ENCODE peak calls at places on chromosomes 16 and 17, in nine cellular contexts. E is K562, U is prostate gland, R is suprapubic skin, X is body of pancreas, D is tibial nerve, Q is GM12878, M is esophagus squamous epithelium, A is vagina. P is an unnamed sample.
A peak's percentile ranks its signal among the peaks of the same experiment; 100 is the strongest.

GRCh38 chr17:74853048-74853397 is 6.7 kb downstream of the GRIN2C start:
- DNase-seq in E (no peak), U (no peak), R (no peak), X (no peak), D (no peak), Q (no peak), M (no peak), A (no peak), P (no peak)

GRCh38 chr17:58997756-58998553 is 108.7 kb downstream of the TRIM37 start:
- DNase-seq in E (no peak), U (no peak), R (no peak), X (no peak), D (no peak), Q (no peak), M (no peak), A (no peak), P (no peak)

GRCh38 chr17:78376161-78376560 is 2.3 kb upstream of the PGS1 start:
- DNase-seq in E (no peak), U (no peak), R (no peak), X (no peak), D (no peak), Q (no peak), M (no peak), A (no peak), P (no peak)

GRCh38 chr16:86740817-86741799 is 162.8 kb downstream of the FOXL1 start:
- DNase-seq in E (no peak), U (no peak), R (no peak), X (no peak), D (peak; percentile 15), Q (no peak), M (no peak), A (no peak), P (no peak)

GRCh38 chr17:47946516-47946915 is 5.1 kb downstream of the PNPO start:
- DNase-seq in E (no peak), U (no peak), R (no peak), X (peak; percentile 39), D (no peak), Q (no peak), M (no peak), A (no peak), P (no peak)

GRCh38 chr17:82397449-82398335 is 20.5 kb upstream of the HEXD start:
- DNase-seq in E (no peak), U (no peak), R (no peak), X (no peak), D (no peak), Q (no peak), M (no peak), A (no peak), P (no peak)

GRCh38 chr16:71666928-71667707 is 41.1 kb downstream of the MARVELD3 start:
- DNase-seq in E (no peak), U (no peak), R (no peak), X (no peak), D (no peak), Q (no peak), M (no peak), A (no peak), P (no peak)

GRCh38 chr16:84854759-84855158 is 35.0 kb downstream of the CRISPLD2 start:
- DNase-seq in E (no peak), U (no peak), R (no peak), X (no peak), D (no peak), Q (no peak), M (no peak), A (no peak), P (no peak)

GRCh38 chr16:49651980-49652379 is 203.9 kb downstream of the ZNF423 start:
- DNase-seq in E (no peak), U (no peak), R (no peak), X (no peak), D (no peak), Q (no peak), M (no peak), A (no peak), P (no peak)

GRCh38 chr16:79055251-79055972 is 545.1 kb downstream of the MAF start:
- DNase-seq in E (no peak), U (no peak), R (no peak), X (no peak), D (no peak), Q (no peak), M (no peak), A (peak; percentile 27), P (no peak)

GRCh38 chr16:89079434-89079833 is 14.2 kb upstream of the ACSF3 start:
- DNase-seq in E (no peak), U (no peak), R (no peak), X (no peak), D (no peak), Q (no peak), M (no peak), A (no peak), P (no peak)

GRCh38 chr17:58991718-58992331 is 114.9 kb downstream of the TRIM37 start:
- DNase-seq in E (no peak), U (no peak), R (no peak), X (no peak), D (no peak), Q (peak; percentile 39), M (no peak), A (no peak), P (no peak)

GRCh38 chr17:31678431-31678830 is 180.6 kb downstream of the COPRS start:
- DNase-seq in E (no peak), U (no peak), R (peak; percentile 29), X (no peak), D (no peak), Q (no peak), M (no peak), A (peak; percentile 44), P (no peak)

GRCh38 chr17:41343031-41343430 is 7.6 kb downstream of the KRT33A start:
- DNase-seq in E (no peak), U (no peak), R (no peak), X (no peak), D (no peak), Q (no peak), M (no peak), A (no peak), P (no peak)

GRCh38 chr17:15340966-15341365 is 431 bp downstream of the TEKT3 start:
- DNase-seq in E (no peak), U (no peak), R (no peak), X (no peak), D (no peak), Q (no peak), M (no peak), A (no peak), P (no peak)

GRCh38 chr16:12293017-12293618 is 316.6 kb downstream of the SNX29 start:
- DNase-seq in E (peak; percentile 79), U (no peak), R (no peak), X (no peak), D (no peak), Q (no peak), M (no peak), A (no peak), P (peak; percentile 26)

GRCh38 chr17:72034000-72034399 is 86.8 kb upstream of the SOX9 start:
- DNase-seq in E (no peak), U (no peak), R (no peak), X (no peak), D (no peak), Q (peak; percentile 76), M (no peak), A (no peak), P (no peak)

GRCh38 chr16:507996-508395 is 19.5 kb upstream of the CAPN15 start:
- DNase-seq in E (no peak), U (no peak), R (no peak), X (no peak), D (no peak), Q (no peak), M (no peak), A (no peak), P (no peak)

GRCh38 chr17:40552806-40553693 is 12.2 kb downstream of the CCR7 start:
- DNase-seq in E (no peak), U (no peak), R (no peak), X (peak; percentile 10), D (no peak), Q (no peak), M (no peak), A (peak; percentile 93), P (no peak)

GRCh38 chr17:31096106-31096436 is 1.3 kb downstream of the NF1 start:
- DNase-seq in E (no peak), U (no peak), R (no peak), X (no peak), D (no peak), Q (no peak), M (no peak), A (no peak), P (no peak)

GRCh38 chr16:2919511-2920255 is 8.0 kb downstream of the FLYWCH1 start:
- DNase-seq in E (peak; percentile 76), U (peak; percentile 44), R (no peak), X (peak; percentile 66), D (peak; percentile 77), Q (no peak), M (no peak), A (no peak), P (peak; percentile 78)

GRCh38 chr17:7894226-7894625 is 5.6 kb downstream of the CHD3 start:
- DNase-seq in E (no peak), U (no peak), R (peak; percentile 67), X (peak; percentile 4), D (no peak), Q (no peak), M (no peak), A (no peak), P (no peak)

GRCh38 chr16:58938856-58939255 is 204.7 kb upstream of the GOT2 start:
- DNase-seq in E (no peak), U (no peak), R (no peak), X (no peak), D (no peak), Q (no peak), M (no peak), A (no peak), P (no peak)

GRCh38 chr16:54507091-54507490 is 220.5 kb upstream of the IRX3 start:
- DNase-seq in E (no peak), U (no peak), R (no peak), X (no peak), D (no peak), Q (no peak), M (no peak), A (no peak), P (peak; percentile 45)
- H3K4me1 ChIP-seq in E (no peaks in the 10 kb centered on the region), U (peaks cover 11% of the 10 kb centered on the region), R (peaks cover 12% of the 10 kb centered on the region), X (no peaks in the 10 kb centered on the region), D (peaks cover 6% of the 10 kb centered on the region), Q (no peaks in the 10 kb centered on the region), M (no peaks in the 10 kb centered on the region), A (peaks cover 7% of the 10 kb centered on the region), P (peaks cover 12% of the 10 kb centered on the region)

GRCh38 chr17:1649116-1649843 is 386 bp downstream of the RILP start:
- DNase-seq in E (peak; percentile 81), U (peak; percentile 73), R (peak; percentile 96), X (peak; percentile 86), D (peak; percentile 75), Q (no peak), M (no peak), A (no peak), P (peak; percentile 75)
- TF ChIP-seq POLR2A in E (peak; percentile 85), U (peak; percentile 74), R (peak; percentile 18), X (peak; percentile 76), D (peak; percentile 59), Q (peak; percentile 73), M (peak; percentile 49), A (peak; percentile 64), P (no peak)

GRCh38 chr17:28059675-28060074 is 17.2 kb downstream of the NLK start:
- DNase-seq in E (no peak), U (no peak), R (no peak), X (no peak), D (no peak), Q (no peak), M (no peak), A (no peak), P (no peak)
- H3K4me1 ChIP-seq in E (peaks cover 6% of the 10 kb centered on the region), U (peaks cover 2% of the 10 kb centered on the region), R (peaks cover 6% of the 10 kb centered on the region), X (peaks cover 42% of the 10 kb centered on the region), D (peaks cover 14% of the 10 kb centered on the region), Q (peaks cover 36% of the 10 kb centered on the region), M (peaks cover 5% of the 10 kb centered on the region), A (peaks cover 27% of the 10 kb centered on the region), P (no peaks in the 10 kb centered on the region)

GRCh38 chr17:81257533-81257932 is 18.4 kb downstream of the NDUFAF8 start:
- DNase-seq in E (no peak), U (no peak), R (no peak), X (no peak), D (no peak), Q (no peak), M (no peak), A (no peak), P (no peak)
- TF ChIP-seq POLR2A in E (no peak), U (no peak), R (no peak), X (no peak), D (no peak), Q (no peak), M (no peak), A (no peak), P (no peak)